ENCODE peak calls at places on chromosome 1, in six cellular contexts. G, W, L, B, J and V are unnamed samples.

GRCh38 chr1:30242722-30243465 is 480.5 kb downstream of the MATN1 start:
- DNase-seq in G (no peak), W (no peak), J (no peak), L (peak), B (no peak), V (no peak)

GRCh38 chr1:108050134-108050533 is 85.2 kb upstream of the VAV3 start:
- DNase-seq in J (no peak), W (no peak), L (no peak), G (no peak), B (no peak), V (no peak)

GRCh38 chr1:234987415-234988159 is 141.1 kb downstream of the TOMM20 start:
- DNase-seq in J (peak), B (no peak), W (peak), L (peak), G (no peak), V (peak)

GRCh38 chr1:30798389-30798951 is 40.9 kb upstream of the LAPTM5 start:
- DNase-seq in G (no peak), W (peak), B (no peak), L (no peak), J (no peak), V (no peak)

GRCh38 chr1:198577444-198577843 is 37.0 kb upstream of the ATP6V1G3 start:
- DNase-seq in B (no peak), L (no peak), G (no peak), W (peak), J (no peak), V (peak)

GRCh38 chr1:66489146-66489545 is 44.8 kb upstream of the SGIP1 start:
- DNase-seq in L (no peak), B (no peak), G (no peak), J (no peak), W (peak), V (peak)

GRCh38 chr1:157170677-157171515 is 32.7 kb upstream of the ETV3 start:
- DNase-seq in L (peak), B (no peak), W (peak), J (no peak), G (peak), V (peak)

GRCh38 chr1:177274687-177275211 is 104.0 kb downstream of the BRINP2 start:
- DNase-seq in G (no peak), W (peak), L (no peak), J (no peak), B (no peak), V (peak)

GRCh38 chr1:160117709-160118183 is 2.2 kb downstream of the ATP1A2 start:
- DNase-seq in L (peak), W (peak), B (peak), G (no peak), J (peak), V (no peak)